ENCODE peak calls at places on chromosomes 2 and 18, in five cellular contexts. One of them, this sample, is unnamed.

GRCh38 chr2:25567406-25567805 is 106.0 kb downstream of the DTNB start:
- DNase-seq in HCT116: peak
- DNase-seq in stomach: no peak
- DNase-seq in transverse colon: no peak
- DNase-seq in spleen: no peak
- DNase-seq in this sample: peak

GRCh38 chr2:18545384-18545783 is 15.1 kb downstream of the RDH14 start:
- DNase-seq in stomach: no peak
- DNase-seq in transverse colon: no peak
- DNase-seq in spleen: no peak
- DNase-seq in HCT116: no peak
- DNase-seq in this sample: peak

GRCh38 chr2:219612605-219613286 is 14.7 kb upstream of the SLC4A3 start:
- DNase-seq in HCT116: no peak
- DNase-seq in spleen: peak
- DNase-seq in stomach: peak
- DNase-seq in transverse colon: peak
- DNase-seq in this sample: no peak

GRCh38 chr2:201220102-201220570 is 37.2 kb downstream of the CASP10 start:
- DNase-seq in transverse colon: peak
- DNase-seq in HCT116: no peak
- DNase-seq in stomach: peak
- DNase-seq in spleen: no peak
- DNase-seq in this sample: peak

GRCh38 chr18:25284861-25285574 is 66.9 kb downstream of the ZNF521 start:
- DNase-seq in spleen: no peak
- DNase-seq in HCT116: no peak
- DNase-seq in transverse colon: no peak
- DNase-seq in stomach: no peak
- DNase-seq in this sample: no peak

GRCh38 chr2:237922641-237923361 is 44.0 kb upstream of the UBE2F start:
- DNase-seq in stomach: no peak
- DNase-seq in HCT116: peak
- DNase-seq in spleen: peak
- DNase-seq in transverse colon: no peak
- DNase-seq in this sample: no peak

GRCh38 chr2:42438685-42439084 is 55.1 kb downstream of the KCNG3 start:
- DNase-seq in HCT116: no peak
- DNase-seq in transverse colon: no peak
- DNase-seq in stomach: no peak
- DNase-seq in spleen: no peak
- DNase-seq in this sample: no peak

GRCh38 chr18:25669741-25670140 is 317.8 kb upstream of the ZNF521 start:
- DNase-seq in HCT116: no peak
- DNase-seq in spleen: no peak
- DNase-seq in stomach: no peak
- DNase-seq in transverse colon: no peak
- DNase-seq in this sample: peak

GRCh38 chr2:226211439-226211838 is 588.2 kb downstream of the IRS1 start:
- DNase-seq in HCT116: peak
- DNase-seq in spleen: no peak
- DNase-seq in stomach: no peak
- DNase-seq in transverse colon: no peak
- DNase-seq in this sample: peak

GRCh38 chr2:171568085-171568484 is 45.8 kb downstream of the CYBRD1 start:
- DNase-seq in spleen: no peak
- DNase-seq in stomach: no peak
- DNase-seq in transverse colon: no peak
- DNase-seq in HCT116: no peak
- DNase-seq in this sample: peak

GRCh38 chr2:108579631-108580030 is 45.4 kb downstream of the LIMS1 start:
- DNase-seq in transverse colon: no peak
- DNase-seq in HCT116: no peak
- DNase-seq in spleen: peak
- DNase-seq in stomach: no peak
- DNase-seq in this sample: peak

GRCh38 chr18:64720781-64721464 is 572.0 kb upstream of the LINC00305 start:
- DNase-seq in stomach: peak
- DNase-seq in spleen: no peak
- DNase-seq in HCT116: no peak
- DNase-seq in transverse colon: peak
- DNase-seq in this sample: no peak

GRCh38 chr2:238702276-238702675 is 145.6 kb upstream of the TWIST2 start:
- DNase-seq in HCT116: no peak
- DNase-seq in stomach: no peak
- DNase-seq in transverse colon: no peak
- DNase-seq in spleen: no peak
- DNase-seq in this sample: no peak

GRCh38 chr18:9803698-9804516 is 81.9 kb upstream of the TXNDC2 start:
- DNase-seq in spleen: no peak
- DNase-seq in stomach: no peak
- DNase-seq in transverse colon: peak
- DNase-seq in HCT116: no peak
- DNase-seq in this sample: peak

GRCh38 chr2:119338826-119339561 is 27.6 kb downstream of the C2orf76 start:
- DNase-seq in HCT116: no peak
- DNase-seq in transverse colon: peak
- DNase-seq in stomach: no peak
- DNase-seq in spleen: peak
- DNase-seq in this sample: no peak

GRCh38 chr2:144099746-144100438 is 420.0 kb downstream of the ZEB2 start:
- DNase-seq in stomach: no peak
- DNase-seq in transverse colon: no peak
- DNase-seq in spleen: no peak
- DNase-seq in HCT116: no peak
- DNase-seq in this sample: peak

GRCh38 chr2:18552351-18553077 is 7.9 kb downstream of the RDH14 start:
- DNase-seq in transverse colon: no peak
- DNase-seq in stomach: no peak
- DNase-seq in spleen: no peak
- DNase-seq in HCT116: no peak
- DNase-seq in this sample: peak

GRCh38 chr2:187617120-187617519 is 62.9 kb upstream of the TFPI start:
- DNase-seq in HCT116: no peak
- DNase-seq in transverse colon: no peak
- DNase-seq in spleen: no peak
- DNase-seq in stomach: no peak
- DNase-seq in this sample: no peak

GRCh38 chr2:2663401-2664036 is 332.4 kb upstream of the MYT1L start:
- DNase-seq in HCT116: no peak
- DNase-seq in spleen: no peak
- DNase-seq in transverse colon: no peak
- DNase-seq in stomach: no peak
- DNase-seq in this sample: no peak

GRCh38 chr2:68877079-68877772 is 6.0 kb upstream of the BMP10 start:
- DNase-seq in transverse colon: no peak
- DNase-seq in HCT116: no peak
- DNase-seq in spleen: no peak
- DNase-seq in stomach: peak
- DNase-seq in this sample: peak

GRCh38 chr2:72943540-72944395 is 26.4 kb downstream of the EMX1 start:
- DNase-seq in transverse colon: no peak
- DNase-seq in spleen: no peak
- DNase-seq in stomach: no peak
- DNase-seq in HCT116: no peak
- DNase-seq in this sample: no peak

GRCh38 chr18:23401400-23402347 is 51.4 kb upstream of the RIOK3 start:
- DNase-seq in transverse colon: peak
- DNase-seq in HCT116: no peak
- DNase-seq in stomach: peak
- DNase-seq in spleen: peak
- DNase-seq in this sample: peak

DNA sequence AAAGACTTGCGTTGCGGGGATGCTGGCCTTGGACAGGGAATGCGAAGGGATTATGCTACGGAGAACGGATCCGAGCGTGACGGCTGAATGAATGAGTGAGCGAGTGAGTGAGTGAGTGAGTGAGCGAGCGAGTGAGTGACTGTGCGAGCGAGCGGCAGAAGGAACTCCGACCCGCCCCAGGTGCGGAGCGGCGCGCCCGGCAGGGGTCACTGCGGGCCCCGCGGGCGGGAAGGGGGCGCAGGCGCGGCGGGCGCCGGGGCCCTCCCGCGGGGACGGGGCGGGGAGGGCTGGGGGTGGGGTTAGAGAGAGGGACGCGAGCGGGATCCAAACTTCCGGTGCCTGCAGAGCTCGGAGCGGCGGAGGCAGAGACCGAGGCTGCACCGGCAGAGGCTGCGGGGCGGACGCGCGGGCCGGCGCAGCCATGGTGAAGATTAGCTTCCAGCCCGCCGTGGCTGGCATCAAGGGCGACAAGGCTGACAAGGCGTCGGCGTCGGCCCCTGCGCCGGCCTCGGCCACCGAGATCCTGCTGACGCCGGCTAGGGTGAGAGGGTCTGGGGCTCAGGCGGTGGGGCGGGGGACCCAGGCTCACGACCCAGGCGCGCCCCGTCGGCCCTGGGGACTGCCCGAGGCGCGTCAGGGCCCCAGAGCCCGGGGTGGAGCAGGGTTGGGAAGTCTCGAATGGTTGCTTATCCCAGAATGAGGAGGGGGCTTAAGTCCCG is at the start of gene ITM2C:
- DNase-seq in stomach: peak
- DNase-seq in spleen: peak
- DNase-seq in HCT116: peak
- DNase-seq in transverse colon: peak
- DNase-seq in this sample: peak
- TF ChIP-seq POLR2AphosphoS5 in stomach: peak
- TF ChIP-seq POLR2AphosphoS5 in spleen: peak
- TF ChIP-seq POLR2AphosphoS5 in HCT116: peak
- TF ChIP-seq POLR2AphosphoS5 in transverse colon: peak
- TF ChIP-seq POLR2AphosphoS5 in this sample: no peak

DNA sequence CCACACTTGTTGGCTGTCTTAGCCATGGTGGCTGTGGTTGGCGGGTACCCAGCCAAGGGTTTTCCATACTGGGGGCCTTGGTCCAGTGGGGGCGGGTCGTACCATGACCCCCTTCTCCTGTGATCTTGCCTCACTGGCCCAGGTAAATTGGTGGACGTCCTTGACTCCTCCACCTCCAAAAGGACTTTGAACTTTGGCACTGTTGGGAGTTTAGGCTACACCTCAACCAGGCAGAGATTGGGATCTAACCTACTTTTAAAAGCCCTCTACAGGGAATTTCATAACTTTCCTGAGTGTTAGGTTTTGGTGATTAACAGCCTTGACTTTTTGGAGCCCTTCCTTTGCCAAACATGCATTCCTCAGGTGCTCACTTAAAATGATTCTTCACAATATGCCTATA is 106.7 kb downstream of the NEDD4L start:
- DNase-seq in HCT116: no peak
- DNase-seq in stomach: no peak
- DNase-seq in spleen: no peak
- DNase-seq in transverse colon: no peak
- DNase-seq in this sample: no peak
- H3K27ac ChIP-seq in HCT116: no peak
- H3K27ac ChIP-seq in stomach: no peak
- H3K27ac ChIP-seq in spleen: no peak
- H3K27ac ChIP-seq in transverse colon: no peak
- H3K27ac ChIP-seq in this sample: no peak

GRCh38 chr2:9204939-9205338 is 1.7 kb upstream of the ASAP2 start:
- DNase-seq in stomach: no peak
- DNase-seq in HCT116: no peak
- DNase-seq in spleen: no peak
- DNase-seq in transverse colon: no peak
- DNase-seq in this sample: no peak

GRCh38 chr2:9207641-9208301 is 1.2 kb downstream of the ASAP2 start:
- DNase-seq in HCT116: no peak
- DNase-seq in spleen: peak
- DNase-seq in stomach: peak
- DNase-seq in transverse colon: peak
- DNase-seq in this sample: peak

GRCh38 chr2:9205963-9206948 is at the start of gene ASAP2:
- DNase-seq in transverse colon: peak
- DNase-seq in stomach: peak
- DNase-seq in HCT116: no peak
- DNase-seq in spleen: peak
- DNase-seq in this sample: peak

GRCh38 chr2:9205481-9205880 is 1.1 kb upstream of the ASAP2 start:
- DNase-seq in spleen: no peak
- DNase-seq in HCT116: no peak
- DNase-seq in stomach: no peak
- DNase-seq in transverse colon: no peak
- DNase-seq in this sample: no peak

GRCh38 chr2:9206991-9207640 is 504 bp downstream of the ASAP2 start:
- DNase-seq in transverse colon: peak
- DNase-seq in stomach: no peak
- DNase-seq in HCT116: no peak
- DNase-seq in spleen: peak
- DNase-seq in this sample: peak
- TF ChIP-seq POLR2AphosphoS5 in transverse colon: no peak
- TF ChIP-seq POLR2AphosphoS5 in stomach: no peak
- TF ChIP-seq POLR2AphosphoS5 in HCT116: no peak
- TF ChIP-seq POLR2AphosphoS5 in spleen: no peak
- TF ChIP-seq POLR2AphosphoS5 in this sample: no peak

GRCh38 chr18:6289454-6290242 is 125.1 kb downstream of the L3MBTL4 start:
- DNase-seq in HCT116: no peak
- DNase-seq in spleen: no peak
- DNase-seq in stomach: no peak
- DNase-seq in transverse colon: no peak
- DNase-seq in this sample: no peak
- H3K27ac ChIP-seq in HCT116: no peak
- H3K27ac ChIP-seq in spleen: no peak
- H3K27ac ChIP-seq in stomach: no peak
- H3K27ac ChIP-seq in transverse colon: no peak
- H3K27ac ChIP-seq in this sample: no peak

This sample was measured in endothelial cell of umbilical vein.